ENCODE peak calls at places on chromosomes 3 and 15, in eight cellular contexts. One of them, this sample, is unnamed.

GRCh38 chr3:58101499-58102370 is 93.5 kb downstream of the FLNB start:
- DNase-seq in mammary epithelial cell: no peak
- DNase-seq in PC-9: no peak
- DNase-seq in adrenal gland: peak; percentile 40
- DNase-seq in HCT116: no peak
- DNase-seq in stomach: peak; percentile 64
- DNase-seq in IMR-90: no peak
- DNase-seq in spleen: no peak
- DNase-seq in this sample: no peak

GRCh38 chr3:27720899-27721716 is 1.0 kb downstream of the EOMES start:
- DNase-seq in mammary epithelial cell: peak; percentile 68
- DNase-seq in PC-9: no peak
- DNase-seq in adrenal gland: no peak
- DNase-seq in HCT116: peak; percentile 34
- DNase-seq in stomach: no peak
- DNase-seq in IMR-90: no peak
- DNase-seq in spleen: peak; percentile 72
- DNase-seq in this sample: no peak

GRCh38 chr15:38714309-38715072 is 149.9 kb upstream of the RASGRP1 start:
- DNase-seq in mammary epithelial cell: peak; percentile 94
- DNase-seq in PC-9: peak; percentile 51
- DNase-seq in adrenal gland: no peak
- DNase-seq in HCT116: no peak
- DNase-seq in stomach: no peak
- DNase-seq in IMR-90: peak; percentile 96
- DNase-seq in spleen: no peak
- DNase-seq in this sample: no peak

GRCh38 chr15:60426870-60427528 is 29.2 kb upstream of the ANXA2 start:
- DNase-seq in mammary epithelial cell: peak; percentile 70
- DNase-seq in PC-9: no peak
- DNase-seq in adrenal gland: no peak
- DNase-seq in HCT116: no peak
- DNase-seq in stomach: no peak
- DNase-seq in IMR-90: peak; percentile 85
- DNase-seq in spleen: no peak
- DNase-seq in this sample: no peak

GRCh38 chr3:98994128-98994762 is 92.8 kb upstream of the DCBLD2 start:
- DNase-seq in mammary epithelial cell: peak; percentile 39
- DNase-seq in PC-9: no peak
- DNase-seq in adrenal gland: no peak
- DNase-seq in HCT116: peak; percentile 52
- DNase-seq in stomach: no peak
- DNase-seq in IMR-90: peak; percentile 81
- DNase-seq in spleen: no peak
- DNase-seq in this sample: no peak

GRCh38 chr3:64489361-64490044 is 198.3 kb downstream of the ADAMTS9 start:
- DNase-seq in mammary epithelial cell: peak; percentile 2
- DNase-seq in PC-9: peak; percentile 47
- DNase-seq in adrenal gland: no peak
- DNase-seq in HCT116: no peak
- DNase-seq in stomach: peak; percentile 72
- DNase-seq in IMR-90: no peak
- DNase-seq in spleen: no peak
- DNase-seq in this sample: peak; percentile 93

GRCh38 chr15:68787609-68788264 is 33.0 kb downstream of the ANP32A start:
- DNase-seq in mammary epithelial cell: peak; percentile 70
- DNase-seq in PC-9: no peak
- DNase-seq in adrenal gland: no peak
- DNase-seq in HCT116: no peak
- DNase-seq in stomach: peak; percentile 69
- DNase-seq in IMR-90: no peak
- DNase-seq in spleen: no peak
- DNase-seq in this sample: no peak

GRCh38 chr3:122151480-122151879 is 32.0 kb upstream of the CASR start:
- DNase-seq in mammary epithelial cell: peak; percentile 66
- DNase-seq in PC-9: no peak
- DNase-seq in adrenal gland: no peak
- DNase-seq in HCT116: no peak
- DNase-seq in stomach: no peak
- DNase-seq in IMR-90: peak; percentile 14
- DNase-seq in spleen: no peak
- DNase-seq in this sample: no peak

GRCh38 chr15:84582583-84583157 is 18.1 kb upstream of the ZSCAN2 start:
- DNase-seq in mammary epithelial cell: peak; percentile 88
- DNase-seq in PC-9: no peak
- DNase-seq in adrenal gland: no peak
- DNase-seq in HCT116: no peak
- DNase-seq in stomach: no peak
- DNase-seq in IMR-90: no peak
- DNase-seq in spleen: no peak
- DNase-seq in this sample: no peak

GRCh38 chr3:51681453-51681852 is 10.4 kb downstream of the TEX264 start:
- DNase-seq in mammary epithelial cell: peak; percentile 67
- DNase-seq in PC-9: peak; percentile 34
- DNase-seq in adrenal gland: no peak
- DNase-seq in HCT116: no peak
- DNase-seq in stomach: peak; percentile 34
- DNase-seq in IMR-90: peak; percentile 8
- DNase-seq in spleen: peak; percentile 90
- DNase-seq in this sample: no peak

GRCh38 chr3:69855436-69856162 is 116.3 kb downstream of the MITF start:
- DNase-seq in mammary epithelial cell: peak; percentile 23
- DNase-seq in PC-9: no peak
- DNase-seq in adrenal gland: no peak
- DNase-seq in HCT116: no peak
- DNase-seq in stomach: no peak
- DNase-seq in IMR-90: peak; percentile 64
- DNase-seq in spleen: no peak
- DNase-seq in this sample: no peak

GRCh38 chr3:146589899-146590508 is 15.1 kb downstream of the PLSCR5 start:
- DNase-seq in mammary epithelial cell: peak; percentile 36
- DNase-seq in PC-9: peak; percentile 19
- DNase-seq in adrenal gland: peak; percentile 50
- DNase-seq in HCT116: peak; percentile 27
- DNase-seq in stomach: no peak
- DNase-seq in IMR-90: peak; percentile 52
- DNase-seq in spleen: no peak
- DNase-seq in this sample: peak; percentile 15

GRCh38 chr3:23288286-23288685 is 85.2 kb downstream of the UBE2E2 start:
- DNase-seq in mammary epithelial cell: peak; percentile 6
- DNase-seq in PC-9: no peak
- DNase-seq in adrenal gland: no peak
- DNase-seq in HCT116: no peak
- DNase-seq in stomach: no peak
- DNase-seq in IMR-90: peak; percentile 20
- DNase-seq in spleen: no peak
- DNase-seq in this sample: no peak

GRCh38 chr3:150030841-150031240 is 60.1 kb upstream of the PFN2 start:
- DNase-seq in mammary epithelial cell: no peak
- DNase-seq in PC-9: no peak
- DNase-seq in adrenal gland: no peak
- DNase-seq in HCT116: no peak
- DNase-seq in stomach: no peak
- DNase-seq in IMR-90: no peak
- DNase-seq in spleen: no peak
- DNase-seq in this sample: no peak

GRCh38 chr3:20057612-20058180 is 17.4 kb downstream of the KAT2B start:
- DNase-seq in mammary epithelial cell: no peak
- DNase-seq in PC-9: no peak
- DNase-seq in adrenal gland: no peak
- DNase-seq in HCT116: no peak
- DNase-seq in stomach: no peak
- DNase-seq in IMR-90: no peak
- DNase-seq in spleen: no peak
- DNase-seq in this sample: no peak

GRCh38 chr15:52171386-52171785 is 19.8 kb downstream of the GNB5 start:
- DNase-seq in mammary epithelial cell: peak; percentile 9
- DNase-seq in PC-9: no peak
- DNase-seq in adrenal gland: no peak
- DNase-seq in HCT116: no peak
- DNase-seq in stomach: no peak
- DNase-seq in IMR-90: peak; percentile 24
- DNase-seq in spleen: no peak
- DNase-seq in this sample: no peak

GRCh38 chr3:50807266-50807665 is 132.5 kb downstream of the DOCK3 start:
- DNase-seq in mammary epithelial cell: peak; percentile 52
- DNase-seq in PC-9: peak; percentile 82
- DNase-seq in adrenal gland: no peak
- DNase-seq in HCT116: no peak
- DNase-seq in stomach: peak; percentile 73
- DNase-seq in IMR-90: no peak
- DNase-seq in spleen: no peak
- DNase-seq in this sample: no peak

GRCh38 chr15:74312445-74313007 is 54.9 kb downstream of the CYP11A1 start:
- DNase-seq in mammary epithelial cell: no peak
- DNase-seq in PC-9: no peak
- DNase-seq in adrenal gland: no peak
- DNase-seq in HCT116: no peak
- DNase-seq in stomach: no peak
- DNase-seq in IMR-90: no peak
- DNase-seq in spleen: no peak
- DNase-seq in this sample: peak; percentile 95

GRCh38 chr3:49889296-49889695 is 14.4 kb downstream of the MST1R start:
- DNase-seq in mammary epithelial cell: no peak
- DNase-seq in PC-9: no peak
- DNase-seq in adrenal gland: no peak
- DNase-seq in HCT116: no peak
- DNase-seq in stomach: no peak
- DNase-seq in IMR-90: no peak
- DNase-seq in spleen: no peak
- DNase-seq in this sample: no peak

GRCh38 chr3:177250108-177250507 is 52.8 kb upstream of the TBL1XR1 start:
- DNase-seq in mammary epithelial cell: no peak
- DNase-seq in PC-9: no peak
- DNase-seq in adrenal gland: no peak
- DNase-seq in HCT116: no peak
- DNase-seq in stomach: no peak
- DNase-seq in IMR-90: no peak
- DNase-seq in spleen: no peak
- DNase-seq in this sample: no peak

GRCh38 chr15:42493694-42494093 is 1.7 kb upstream of the SNAP23 start:
- DNase-seq in mammary epithelial cell: no peak
- DNase-seq in PC-9: no peak
- DNase-seq in adrenal gland: no peak
- DNase-seq in HCT116: no peak
- DNase-seq in stomach: no peak
- DNase-seq in IMR-90: no peak
- DNase-seq in spleen: no peak
- DNase-seq in this sample: no peak

GRCh38 chr3:24523988-24524727 is 29.5 kb upstream of the THRB start:
- DNase-seq in mammary epithelial cell: peak; percentile 91
- DNase-seq in PC-9: peak; percentile 17
- DNase-seq in adrenal gland: no peak
- DNase-seq in HCT116: no peak
- DNase-seq in stomach: peak; percentile 53
- DNase-seq in IMR-90: no peak
- DNase-seq in spleen: no peak
- DNase-seq in this sample: no peak

DNA sequence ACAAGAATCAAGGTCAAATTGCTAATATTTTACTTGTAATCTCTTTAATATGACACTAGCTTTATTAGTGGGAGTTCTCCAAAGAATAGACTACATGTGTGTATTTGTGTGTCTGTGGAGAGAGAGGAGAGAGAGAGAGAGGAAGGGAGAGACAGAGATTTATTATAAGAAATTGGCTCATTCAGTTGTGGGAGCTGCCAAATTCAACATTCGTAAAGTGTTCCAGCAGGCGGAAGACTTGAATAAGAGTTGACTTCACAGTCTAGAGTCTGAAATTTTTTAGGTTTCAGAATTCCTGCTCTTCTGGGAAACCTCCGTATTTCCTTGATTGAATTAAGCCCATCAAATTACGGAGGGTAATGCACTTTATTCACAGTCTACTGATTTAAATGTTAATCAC is 4.7 kb upstream of the CLDN1 start:
- DNase-seq in mammary epithelial cell: no peak
- DNase-seq in PC-9: no peak
- DNase-seq in adrenal gland: peak; percentile 50
- DNase-seq in HCT116: no peak
- DNase-seq in stomach: no peak
- DNase-seq in IMR-90: peak; percentile 60
- DNase-seq in spleen: no peak
- DNase-seq in this sample: no peak
- TF ChIP-seq CTCF in mammary epithelial cell: peak; percentile 30
- TF ChIP-seq CTCF in PC-9: no peak
- TF ChIP-seq CTCF in adrenal gland: peak; percentile 59
- TF ChIP-seq CTCF in HCT116: no peak
- TF ChIP-seq CTCF in stomach: no peak
- TF ChIP-seq CTCF in IMR-90: no peak
- TF ChIP-seq CTCF in spleen: no peak
- TF ChIP-seq CTCF in this sample: no peak

GRCh38 chr3:44722103-44722401 is 7.4 kb upstream of the ZNF501 start:
- DNase-seq in mammary epithelial cell: no peak
- DNase-seq in PC-9: no peak
- DNase-seq in adrenal gland: no peak
- DNase-seq in HCT116: no peak
- DNase-seq in stomach: no peak
- DNase-seq in IMR-90: no peak
- DNase-seq in spleen: no peak
- DNase-seq in this sample: no peak
- H3K9me3 ChIP-seq in mammary epithelial cell: peaks cover 67% of the 10 kb centered on the region
- H3K9me3 ChIP-seq in PC-9: peaks cover 47% of the 10 kb centered on the region
- H3K9me3 ChIP-seq in adrenal gland: peaks cover 29% of the 10 kb centered on the region
- H3K9me3 ChIP-seq in HCT116: peaks cover 53% of the 10 kb centered on the region
- H3K9me3 ChIP-seq in stomach: peaks cover 75% of the 10 kb centered on the region
- H3K9me3 ChIP-seq in IMR-90: peaks cover 81% of the 10 kb centered on the region
- H3K9me3 ChIP-seq in spleen: peaks cover 65% of the 10 kb centered on the region
- H3K9me3 ChIP-seq in this sample: peaks cover 41% of the 10 kb centered on the region

DNA sequence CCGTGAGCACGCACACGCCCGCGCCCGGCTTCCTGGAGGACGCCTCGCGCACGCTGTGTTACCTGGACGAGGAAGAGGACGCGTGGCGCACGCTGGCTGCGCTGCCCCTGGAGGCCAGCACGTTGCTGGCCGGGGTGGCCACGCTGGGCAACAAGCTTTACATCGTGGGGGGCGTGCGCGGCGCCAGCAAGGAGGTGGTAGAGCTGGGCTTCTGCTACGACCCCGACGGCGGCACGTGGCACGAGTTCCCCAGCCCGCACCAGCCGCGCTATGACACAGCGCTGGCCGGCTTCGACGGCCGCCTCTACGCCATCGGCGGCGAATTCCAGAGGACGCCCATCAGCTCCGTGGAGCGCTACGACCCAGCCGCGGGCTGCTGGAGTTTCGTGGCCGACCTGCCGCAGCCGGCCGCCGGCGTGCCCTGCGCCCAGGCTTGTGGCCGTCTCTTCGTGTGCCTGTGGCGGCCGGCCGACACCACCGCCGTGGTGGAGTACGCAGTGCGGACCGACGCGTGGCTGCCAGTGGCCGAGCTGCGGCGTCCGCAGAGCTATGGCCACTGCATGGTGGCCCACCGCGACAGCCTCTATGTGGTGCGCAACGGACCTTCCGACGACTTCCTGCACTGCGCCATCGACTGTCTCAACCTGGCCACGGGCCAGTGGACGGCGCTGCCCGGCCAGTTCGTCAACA is 890 bp downstream of the KBTBD13 start:
- DNase-seq in mammary epithelial cell: no peak
- DNase-seq in PC-9: no peak
- DNase-seq in adrenal gland: no peak
- DNase-seq in HCT116: no peak
- DNase-seq in stomach: no peak
- DNase-seq in IMR-90: no peak
- DNase-seq in spleen: no peak
- DNase-seq in this sample: no peak
- H3K27ac ChIP-seq in mammary epithelial cell: no peak overlapping the region
- H3K27ac ChIP-seq in PC-9: no peak overlapping the region
- H3K27ac ChIP-seq in adrenal gland: no peak overlapping the region
- H3K27ac ChIP-seq in HCT116: no peak overlapping the region
- H3K27ac ChIP-seq in stomach: no peak overlapping the region
- H3K27ac ChIP-seq in IMR-90: no peak overlapping the region
- H3K27ac ChIP-seq in spleen: no peak overlapping the region
- H3K27ac ChIP-seq in this sample: no peak overlapping the region

GRCh38 chr3:152539191-152539764 is 270.5 kb downstream of the MBNL1 start:
- DNase-seq in mammary epithelial cell: no peak
- DNase-seq in PC-9: no peak
- DNase-seq in adrenal gland: no peak
- DNase-seq in HCT116: no peak
- DNase-seq in stomach: no peak
- DNase-seq in IMR-90: no peak
- DNase-seq in spleen: no peak
- DNase-seq in this sample: no peak
- TF ChIP-seq CTCF in mammary epithelial cell: no peak
- TF ChIP-seq CTCF in PC-9: no peak
- TF ChIP-seq CTCF in adrenal gland: no peak
- TF ChIP-seq CTCF in HCT116: peak; percentile 17
- TF ChIP-seq CTCF in stomach: no peak
- TF ChIP-seq CTCF in IMR-90: no peak
- TF ChIP-seq CTCF in spleen: no peak
- TF ChIP-seq CTCF in this sample: peak; percentile 19

This sample was measured in WERI-Rb-1.